ENCODE peak calls at places on chromosome 15, in ten cellular contexts. C, K, A, M, P, U, E, N, Z and V are unnamed samples.

GRCh38 chr15:87038404-87038803 is 958.7 kb downstream of the AGBL1 start:
- DNase-seq in C (no peak), K (no peak), A (no peak), M (no peak), P (no peak), U (no peak), E (no peak), N (no peak), Z (no peak), V (no peak)

GRCh38 chr15:35674873-35675781 is 129.2 kb upstream of the DPH6 start:
- DNase-seq in C (no peak), K (no peak), A (no peak), M (no peak), P (no peak), U (no peak), E (no peak), N (no peak), Z (no peak), V (no peak)

GRCh38 chr15:85748729-85749128 is 46.0 kb downstream of the KLHL25 start:
- DNase-seq in C (no peak), K (no peak), A (no peak), M (no peak), P (no peak), U (no peak), E (no peak), N (no peak), Z (peak), V (no peak)

GRCh38 chr15:29822685-29823459 is 604 bp upstream of the TJP1 start:
- DNase-seq in C (no peak), K (peak), A (peak), M (peak), P (no peak), U (no peak), E (no peak), N (no peak), Z (peak), V (peak)

GRCh38 chr15:74845208-74845568 is 2.2 kb upstream of the ULK3 start:
- DNase-seq in C (peak), K (no peak), A (no peak), M (peak), P (no peak), U (no peak), E (peak), N (peak), Z (no peak), V (no peak)

GRCh38 chr15:100786901-100787566 is 92.6 kb upstream of the ALDH1A3 start:
- DNase-seq in C (no peak), K (no peak), A (no peak), M (no peak), P (no peak), U (no peak), E (no peak), N (no peak), Z (no peak), V (no peak)

GRCh38 chr15:90558182-90558581 is 28.5 kb downstream of the CRTC3 start:
- DNase-seq in C (no peak), K (no peak), A (no peak), M (no peak), P (no peak), U (no peak), E (no peak), N (no peak), Z (no peak), V (no peak)

GRCh38 chr15:26087881-26088280 is 224.8 kb upstream of the ATP10A start:
- DNase-seq in C (no peak), K (no peak), A (no peak), M (no peak), P (no peak), U (no peak), E (no peak), N (no peak), Z (no peak), V (no peak)

GRCh38 chr15:31267161-31268107 is 59.2 kb upstream of the KLF13 start:
- DNase-seq in C (no peak), K (no peak), A (no peak), M (no peak), P (no peak), U (no peak), E (peak), N (no peak), Z (peak), V (no peak)

GRCh38 chr15:87764461-87765236 is 491.9 kb downstream of the NTRK3 start:
- DNase-seq in C (no peak), K (no peak), A (no peak), M (no peak), P (no peak), U (no peak), E (no peak), N (no peak), Z (no peak), V (no peak)

GRCh38 chr15:92797168-92798052 is 102.7 kb upstream of the CHD2 start:
- DNase-seq in C (peak), K (no peak), A (peak), M (peak), P (peak), U (peak), E (peak), N (no peak), Z (no peak), V (peak)

GRCh38 chr15:26449296-26449695 is 323.6 kb downstream of the GABRB3 start:
- DNase-seq in C (no peak), K (no peak), A (peak), M (no peak), P (no peak), U (no peak), E (no peak), N (no peak), Z (no peak), V (no peak)

GRCh38 chr15:64004582-64004981 is 41.7 kb downstream of the DAPK2 start:
- DNase-seq in C (no peak), K (no peak), A (peak), M (no peak), P (no peak), U (no peak), E (no peak), N (no peak), Z (peak), V (no peak)

GRCh38 chr15:37031198-37031597 is 69.2 kb downstream of the MEIS2 start:
- DNase-seq in C (no peak), K (no peak), A (peak), M (no peak), P (no peak), U (no peak), E (no peak), N (no peak), Z (no peak), V (no peak)

GRCh38 chr15:78399081-78399480 is 38.9 kb upstream of the IREB2 start:
- DNase-seq in C (no peak), K (no peak), A (no peak), M (no peak), P (no peak), U (no peak), E (no peak), N (no peak), Z (no peak), V (no peak)

GRCh38 chr15:43199945-43200488 is 14.8 kb downstream of the CCNDBP1 start:
- DNase-seq in C (no peak), K (no peak), A (no peak), M (no peak), P (no peak), U (no peak), E (no peak), N (no peak), Z (no peak), V (no peak)

GRCh38 chr15:100721758-100722550 is 119.6 kb downstream of the ASB7 start:
- DNase-seq in C (no peak), K (no peak), A (peak), M (no peak), P (no peak), U (peak), E (no peak), N (no peak), Z (peak), V (peak)

GRCh38 chr15:63888823-63889222 is 55.1 kb upstream of the HERC1 start:
- DNase-seq in C (no peak), K (no peak), A (no peak), M (no peak), P (no peak), U (no peak), E (no peak), N (no peak), Z (no peak), V (no peak)

GRCh38 chr15:101657968-101658784 is 6.0 kb upstream of the TM2D3 start:
- DNase-seq in C (no peak), K (no peak), A (no peak), M (no peak), P (peak), U (peak), E (no peak), N (no peak), Z (no peak), V (no peak)

GRCh38 chr15:72229076-72229946 is 1.7 kb downstream of the PKM start:
- DNase-seq in C (peak), K (no peak), A (peak), M (peak), P (no peak), U (no peak), E (peak), N (no peak), Z (no peak), V (no peak)

GRCh38 chr15:81029416-81030367 is 29.0 kb downstream of the TLNRD1 start:
- DNase-seq in C (no peak), K (no peak), A (peak), M (no peak), P (no peak), U (no peak), E (no peak), N (no peak), Z (no peak), V (no peak)

GRCh38 chr15:66909381-66909890 is 156.0 kb upstream of the SMAD3 start:
- DNase-seq in C (no peak), K (no peak), A (no peak), M (no peak), P (no peak), U (no peak), E (no peak), N (no peak), Z (no peak), V (no peak)

GRCh38 chr15:58243083-58243482 is 104.9 kb downstream of the AQP9 start:
- DNase-seq in C (no peak), K (no peak), A (no peak), M (no peak), P (peak), U (peak), E (no peak), N (no peak), Z (no peak), V (no peak)